ENCODE peak calls at places on chromosome 2, in eight cellular contexts. P is EH; T is sciatic nerve; Y is fibroblast of the conjunctiva; O is thoracic aorta; S is globus pallidus; R is DMS53; B is activated CD8-positive, alpha-beta T cell treated with anti-CD3 and anti-CD28 coated beads for 36 hours. U is an unnamed sample.
A peak's percentile ranks its signal among the peaks of the same experiment; 100 is the strongest.

GRCh38 chr2:196927318-196928225 is 1.1 kb upstream of the PGAP1 start:
- DNase-seq in P (peak; percentile 70), T (no peak), Y (peak; percentile 50), O (no peak), S (peak; percentile 60), R (peak; percentile 78), B (peak; percentile 91), U (no peak)

GRCh38 chr2:64448069-64448468 is 5.9 kb upstream of the LGALSL start:
- DNase-seq in P (no peak), T (no peak), Y (no peak), O (no peak), S (peak; percentile 58), R (no peak), B (no peak), U (no peak)

GRCh38 chr2:219748673-219749570 is 121.5 kb downstream of the SLC4A3 start:
- DNase-seq in P (peak; percentile 18), T (no peak), Y (no peak), O (no peak), S (no peak), R (no peak), B (no peak), U (no peak)

GRCh38 chr2:37326285-37326684 is 1.7 kb upstream of the PRKD3 start:
- DNase-seq in P (peak; percentile 85), T (no peak), Y (peak; percentile 77), O (no peak), S (peak; percentile 47), R (no peak), B (no peak), U (no peak)

GRCh38 chr2:120453635-120453998 is 107.7 kb downstream of the INHBB start:
- DNase-seq in P (peak; percentile 89), T (no peak), Y (no peak), O (no peak), S (no peak), R (peak; percentile 17), B (no peak), U (no peak)

GRCh38 chr2:237734905-237735623 is 63.5 kb upstream of the RBM44 start:
- DNase-seq in P (no peak), T (no peak), Y (no peak), O (no peak), S (no peak), R (no peak), B (no peak), U (no peak)

GRCh38 chr2:160096414-160096813 is 34.0 kb upstream of the PLA2R1 start:
- DNase-seq in P (no peak), T (no peak), Y (no peak), O (no peak), S (no peak), R (no peak), B (peak; percentile 58), U (no peak)

GRCh38 chr2:150860301-150860700 is 372.8 kb upstream of the RND3 start:
- DNase-seq in P (no peak), T (no peak), Y (no peak), O (no peak), S (no peak), R (no peak), B (no peak), U (no peak)

GRCh38 chr2:131143803-131144202 is 38.7 kb downstream of the PLEKHB2 start:
- DNase-seq in P (no peak), T (no peak), Y (no peak), O (no peak), S (no peak), R (no peak), B (no peak), U (no peak)

GRCh38 chr2:5520352-5520996 is 171.7 kb upstream of the SOX11 start:
- DNase-seq in P (no peak), T (no peak), Y (no peak), O (no peak), S (no peak), R (no peak), B (no peak), U (no peak)

U was measured in ureter.